ENCODE peak calls at places on chromosome 7, in five cellular contexts. W, D, N, J and K are unnamed samples.

GRCh38 chr7:33578166-33578565 is 327.2 kb upstream of the BMPER start:
- DNase-seq in W (no peak), D (no peak), N (no peak), J (no peak), K (no peak)

GRCh38 chr7:94698275-94698674 is 42.3 kb upstream of the SGCE start:
- DNase-seq in W (no peak), D (no peak), N (no peak), J (no peak), K (no peak)

GRCh38 chr7:129851810-129852209 is 101.0 kb downstream of the UBE2H start:
- DNase-seq in W (no peak), D (no peak), N (no peak), J (no peak), K (no peak)

GRCh38 chr7:49443515-49443914 is 329.9 kb upstream of the VWC2 start:
- DNase-seq in W (no peak), D (no peak), N (no peak), J (no peak), K (no peak)

GRCh38 chr7:79570904-79571303 is 117.4 kb upstream of the MAGI2 start:
- DNase-seq in W (no peak), D (no peak), N (no peak), J (no peak), K (no peak)

GRCh38 chr7:128453836-128454804 is 1.6 kb upstream of the HILPDA start:
- DNase-seq in W (peak; percentile 91), D (peak; percentile 72), N (peak; percentile 79), J (peak; percentile 81), K (peak; percentile 94)

GRCh38 chr7:77565917-77566316 is 28.8 kb downstream of the PTPN12 start:
- DNase-seq in W (no peak), D (no peak), N (no peak), J (no peak), K (no peak)

GRCh38 chr7:24871765-24872164 is 108.2 kb downstream of the OSBPL3 start:
- DNase-seq in W (no peak), D (no peak), N (no peak), J (no peak), K (no peak)

GRCh38 chr7:95905165-95905564 is 132.8 kb downstream of the DYNC1I1 start:
- DNase-seq in W (no peak), D (no peak), N (no peak), J (no peak), K (no peak)

GRCh38 chr7:42237891-42238531 is 1.0 kb upstream of the GLI3 start:
- DNase-seq in W (peak; percentile 92), D (peak; percentile 66), N (peak; percentile 30), J (peak; percentile 83), K (no peak)

GRCh38 chr7:55348502-55348901 is 16.6 kb upstream of the LANCL2 start:
- DNase-seq in W (no peak), D (no peak), N (no peak), J (no peak), K (no peak)

GRCh38 chr7:4849390-4849789 is 12.4 kb downstream of the PAPOLB start:
- DNase-seq in W (no peak), D (no peak), N (no peak), J (no peak), K (peak; percentile 71)

GRCh38 chr7:28847681-28848080 is 110.4 kb downstream of the TRIL start:
- DNase-seq in W (no peak), D (no peak), N (no peak), J (no peak), K (no peak)

GRCh38 chr7:27606270-27607209 is 56.1 kb downstream of the HIBADH start:
- DNase-seq in W (no peak), D (no peak), N (no peak), J (no peak), K (no peak)

GRCh38 chr7:93043393-93043985 is 74.3 kb downstream of the SAMD9 start:
- DNase-seq in W (no peak), D (no peak), N (no peak), J (no peak), K (no peak)

GRCh38 chr7:117084286-117084685 is 131.0 kb downstream of the ST7 start:
- DNase-seq in W (no peak), D (no peak), N (no peak), J (no peak), K (no peak)

GRCh38 chr7:36469236-36469635 is 79.6 kb downstream of the ANLN start:
- DNase-seq in W (no peak), D (no peak), N (no peak), J (no peak), K (no peak)

GRCh38 chr7:9680713-9681112 is 1247.3 kb downstream of the NXPH1 start:
- DNase-seq in W (no peak), D (no peak), N (no peak), J (no peak), K (no peak)

DNA sequence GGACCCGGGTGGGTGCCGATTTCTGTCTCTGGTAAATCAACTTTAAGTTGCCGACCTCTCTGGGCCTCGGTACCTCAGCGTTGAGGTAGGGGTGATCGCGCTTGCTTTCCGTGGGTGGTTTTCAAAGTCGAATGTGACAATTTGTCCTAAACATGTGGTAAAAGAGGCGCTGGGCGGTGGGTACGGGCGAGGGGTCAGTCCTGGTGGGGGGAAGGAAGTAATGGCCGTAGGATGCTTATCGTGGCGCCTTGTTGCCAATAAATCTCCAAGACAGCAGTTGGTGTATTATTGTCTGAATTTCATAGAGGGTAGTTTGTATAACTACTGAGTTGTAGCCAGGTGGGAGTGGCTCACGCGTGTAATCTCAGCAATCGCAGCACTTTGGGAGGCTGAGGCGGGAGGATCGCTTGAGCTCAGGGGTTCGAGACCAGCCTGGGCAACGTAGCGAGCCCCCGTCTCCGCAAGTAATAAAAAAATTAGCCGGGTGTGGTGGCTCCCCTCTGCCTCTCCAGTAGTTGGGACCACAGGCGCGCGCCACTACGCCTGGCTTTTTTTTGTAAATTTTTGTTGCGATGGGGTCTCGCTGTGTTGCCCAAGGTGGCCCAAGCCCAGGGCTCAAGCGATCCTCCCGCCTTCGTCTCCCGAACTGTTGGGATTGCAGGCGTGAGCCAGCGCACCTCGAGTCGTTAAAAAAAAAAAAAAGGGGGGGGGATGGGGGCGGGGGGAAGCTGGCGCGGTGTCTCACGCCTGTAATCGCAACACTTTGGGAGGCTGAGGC is 708 bp downstream of the BUD23 start:
- DNase-seq in W (peak; percentile 18), D (no peak), N (no peak), J (no peak), K (no peak)
- H3K36me3 ChIP-seq in W (no peaks in the 10 kb centered on the region), D (peaks cover 26% of the 10 kb centered on the region), N (peaks cover 6% of the 10 kb centered on the region), J (peaks cover 26% of the 10 kb centered on the region), K (peaks cover 24% of the 10 kb centered on the region)

GRCh38 chr7:139720186-139720585 is 57.6 kb downstream of the HIPK2 start:
- DNase-seq in W (no peak), D (no peak), N (no peak), J (no peak), K (no peak)
- H3K4me1 ChIP-seq in W (peaks cover 2% of the 10 kb centered on the region), D (peaks cover 70% of the 10 kb centered on the region), N (peaks cover 40% of the 10 kb centered on the region), J (peaks cover 76% of the 10 kb centered on the region), K (no peaks in the 10 kb centered on the region)

GRCh38 chr7:3434611-3435010 is 133.6 kb downstream of the SDK1 start:
- DNase-seq in W (no peak), D (no peak), N (no peak), J (no peak), K (no peak)
- TF ChIP-seq CTCF in W (no peak), D (no peak), N (no peak), J (no peak), K (no peak)

GRCh38 chr7:130930710-130931109 is 196.7 kb upstream of the KLF14 start:
- DNase-seq in W (no peak), D (no peak), N (no peak), J (no peak), K (no peak)

GRCh38 chr7:130932088-130932487 is 198.1 kb upstream of the KLF14 start:
- DNase-seq in W (no peak), D (no peak), N (no peak), J (no peak), K (no peak)

GRCh38 chr7:130933919-130934318 is 199.9 kb upstream of the KLF14 start:
- DNase-seq in W (no peak), D (no peak), N (no peak), J (no peak), K (no peak)

GRCh38 chr7:130930260-130930659 is 196.3 kb upstream of the KLF14 start:
- DNase-seq in W (no peak), D (no peak), N (no peak), J (no peak), K (no peak)

DNA sequence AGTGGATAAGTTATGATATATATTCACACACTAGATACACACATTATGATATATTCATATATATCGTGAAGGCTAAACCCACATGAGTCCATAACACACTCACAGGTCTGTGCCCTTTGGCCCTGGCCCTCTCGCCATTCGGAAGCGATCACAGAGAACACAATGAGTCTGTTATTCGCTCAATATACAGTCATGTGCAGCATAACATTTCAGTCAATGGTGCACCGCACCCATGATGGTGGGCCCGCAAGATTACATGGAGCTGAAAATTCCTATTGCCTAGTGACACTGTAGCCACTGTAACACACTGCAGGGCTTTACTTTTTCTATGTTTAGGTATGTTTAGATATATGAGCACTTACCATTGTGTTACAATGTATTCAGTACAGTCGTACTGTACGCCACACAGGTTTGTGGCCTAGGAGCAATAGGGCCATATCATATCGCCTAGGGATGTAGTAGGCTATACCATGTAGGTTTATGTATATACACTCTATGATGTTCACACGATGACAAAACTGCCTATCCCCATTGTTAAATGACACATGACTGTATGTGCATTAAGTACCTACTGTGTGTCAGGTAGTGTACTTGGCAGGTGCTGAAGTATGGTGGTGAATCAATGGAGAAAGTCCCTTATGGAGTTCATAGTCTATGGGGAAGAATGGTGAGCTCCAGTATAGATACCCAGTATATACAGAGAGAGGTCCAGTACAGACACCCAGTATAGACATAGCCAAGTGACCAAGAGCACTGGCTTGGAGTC is 198.8 kb upstream of the KLF14 start:
- DNase-seq in W (no peak), D (no peak), N (no peak), J (no peak), K (no peak)
- H3K36me3 ChIP-seq in W (no peaks in the 10 kb centered on the region), D (peaks cover 35% of the 10 kb centered on the region), N (no peaks in the 10 kb centered on the region), J (peaks cover 10% of the 10 kb centered on the region), K (no peaks in the 10 kb centered on the region)

GRCh38 chr7:25965405-25966123 is 186.4 kb upstream of the NFE2L3 start:
- DNase-seq in W (no peak), D (no peak), N (no peak), J (no peak), K (no peak)
- H3K4me1 ChIP-seq in W (no peaks in the 10 kb centered on the region), D (no peaks in the 10 kb centered on the region), N (peaks cover 14% of the 10 kb centered on the region), J (no peaks in the 10 kb centered on the region), K (no peaks in the 10 kb centered on the region)